ENCODE peak calls at places on chromosome 2, in ten cellular contexts. One of them, this sample, is unnamed.

GRCh38 chr2:168207861-168208260 is 39.5 kb downstream of the STK39 start:
- DNase-seq in left lobe of liver: no peak
- DNase-seq in tibial nerve: no peak
- DNase-seq in fibroblast of gingiva: no peak
- DNase-seq in right cardiac atrium: no peak
- DNase-seq in PC-9: no peak
- DNase-seq in effector memory CD4-positive, alpha-beta T cell: no peak
- DNase-seq in transverse colon: no peak
- DNase-seq in NB4: no peak
- DNase-seq in retina: no peak
- DNase-seq in this sample: no peak

GRCh38 chr2:100125641-100126040 is 16.7 kb downstream of the AFF3 start:
- DNase-seq in left lobe of liver: no peak
- DNase-seq in tibial nerve: no peak
- DNase-seq in fibroblast of gingiva: no peak
- DNase-seq in right cardiac atrium: no peak
- DNase-seq in PC-9: no peak
- DNase-seq in effector memory CD4-positive, alpha-beta T cell: no peak
- DNase-seq in transverse colon: no peak
- DNase-seq in NB4: no peak
- DNase-seq in retina: no peak
- DNase-seq in this sample: no peak

GRCh38 chr2:237156131-237156856 is 70.6 kb downstream of the COPS8 start:
- DNase-seq in left lobe of liver: no peak
- DNase-seq in tibial nerve: peak
- DNase-seq in fibroblast of gingiva: peak
- DNase-seq in right cardiac atrium: peak
- DNase-seq in PC-9: no peak
- DNase-seq in effector memory CD4-positive, alpha-beta T cell: no peak
- DNase-seq in transverse colon: peak
- DNase-seq in NB4: peak
- DNase-seq in retina: peak
- DNase-seq in this sample: peak

GRCh38 chr2:174683392-174683759 is 80.9 kb downstream of the CHRNA1 start:
- DNase-seq in left lobe of liver: no peak
- DNase-seq in tibial nerve: no peak
- DNase-seq in fibroblast of gingiva: peak
- DNase-seq in right cardiac atrium: no peak
- DNase-seq in PC-9: no peak
- DNase-seq in effector memory CD4-positive, alpha-beta T cell: no peak
- DNase-seq in transverse colon: no peak
- DNase-seq in NB4: peak
- DNase-seq in retina: no peak
- DNase-seq in this sample: peak

GRCh38 chr2:14656146-14656545 is 23.6 kb downstream of the LRATD1 start:
- DNase-seq in left lobe of liver: no peak
- DNase-seq in tibial nerve: no peak
- DNase-seq in fibroblast of gingiva: no peak
- DNase-seq in right cardiac atrium: no peak
- DNase-seq in PC-9: no peak
- DNase-seq in effector memory CD4-positive, alpha-beta T cell: no peak
- DNase-seq in transverse colon: no peak
- DNase-seq in NB4: no peak
- DNase-seq in retina: no peak
- DNase-seq in this sample: no peak

GRCh38 chr2:98236935-98237334 is 109.3 kb upstream of the CNGA3 start:
- DNase-seq in left lobe of liver: no peak
- DNase-seq in tibial nerve: no peak
- DNase-seq in fibroblast of gingiva: no peak
- DNase-seq in right cardiac atrium: no peak
- DNase-seq in PC-9: no peak
- DNase-seq in effector memory CD4-positive, alpha-beta T cell: no peak
- DNase-seq in transverse colon: no peak
- DNase-seq in NB4: peak
- DNase-seq in retina: no peak
- DNase-seq in this sample: no peak

GRCh38 chr2:9692392-9693137 is 61.8 kb upstream of the YWHAQ start:
- DNase-seq in left lobe of liver: no peak
- DNase-seq in tibial nerve: no peak
- DNase-seq in fibroblast of gingiva: peak
- DNase-seq in right cardiac atrium: peak
- DNase-seq in PC-9: no peak
- DNase-seq in effector memory CD4-positive, alpha-beta T cell: no peak
- DNase-seq in transverse colon: peak
- DNase-seq in NB4: no peak
- DNase-seq in retina: no peak
- DNase-seq in this sample: peak

GRCh38 chr2:66574701-66575624 is 140.0 kb downstream of the MEIS1 start:
- DNase-seq in left lobe of liver: no peak
- DNase-seq in tibial nerve: no peak
- DNase-seq in fibroblast of gingiva: peak
- DNase-seq in right cardiac atrium: peak
- DNase-seq in PC-9: peak
- DNase-seq in effector memory CD4-positive, alpha-beta T cell: no peak
- DNase-seq in transverse colon: peak
- DNase-seq in NB4: peak
- DNase-seq in retina: peak
- DNase-seq in this sample: peak

GRCh38 chr2:26727641-26728561 is 35.4 kb downstream of the KCNK3 start:
- DNase-seq in left lobe of liver: no peak
- DNase-seq in tibial nerve: no peak
- DNase-seq in fibroblast of gingiva: peak
- DNase-seq in right cardiac atrium: no peak
- DNase-seq in PC-9: no peak
- DNase-seq in effector memory CD4-positive, alpha-beta T cell: no peak
- DNase-seq in transverse colon: no peak
- DNase-seq in NB4: no peak
- DNase-seq in retina: peak
- DNase-seq in this sample: peak

This sample was measured in GM03348.